ENCODE peak calls at places on chromosomes 13 and 19, in ten cellular contexts. U is esophagus squamous epithelium; G is iris pigment epithelial cell; D is stimulated activated CD8-positive, alpha-beta memory T cell treated with anti-CD3 and anti-CD28 coated beads, Interleukin-15, amount 100 ng/mL, for 24 hours; J is tibial nerve; R is neural progenitor cell; P is bronchial epithelial cell; B is MM.1S; L is stomach; X is mucosa of gallbladder. Q is an unnamed sample.
A peak's percentile ranks its signal among the peaks of the same experiment; 100 is the strongest.

GRCh38 chr13:113560645-113561416 is 23.7 kb upstream of the TFDP1 start:
- DNase-seq in R (no peak), B (no peak), D (no peak), L (peak; percentile 23), X (no peak), G (no peak), J (no peak), U (no peak), P (no peak), Q (no peak)

GRCh38 chr13:30307194-30307965 is at the start of gene KATNAL1:
- DNase-seq in D (peak; percentile 44), P (peak; percentile 12), G (peak; percentile 78), X (peak; percentile 62), J (peak; percentile 55), L (peak; percentile 68), R (peak; percentile 90), U (peak; percentile 10), B (peak; percentile 50), Q (peak; percentile 80)

GRCh38 chr13:21123956-21124355 is 52.4 kb downstream of the SKA3 start:
- DNase-seq in R (no peak), X (no peak), L (no peak), G (no peak), J (no peak), P (no peak), U (no peak), D (no peak), B (no peak), Q (no peak)

GRCh38 chr13:40152145-40152544 is 496.7 kb downstream of the COG6 start:
- DNase-seq in B (no peak), R (no peak), J (no peak), X (no peak), L (no peak), D (no peak), G (peak; percentile 95), P (peak; percentile 90), U (no peak), Q (no peak)

GRCh38 chr13:23723463-23723862 is 153.3 kb downstream of the TNFRSF19 start:
- DNase-seq in X (no peak), L (no peak), R (no peak), J (no peak), U (no peak), B (no peak), D (no peak), G (no peak), P (no peak), Q (no peak)

GRCh38 chr13:44605711-44606110 is 29.6 kb upstream of the TSC22D1 start:
- DNase-seq in J (no peak), R (no peak), X (no peak), P (no peak), U (no peak), G (no peak), L (no peak), B (no peak), D (no peak), Q (no peak)

GRCh38 chr13:95100525-95101121 is 200.6 kb downstream of the ABCC4 start:
- DNase-seq in R (peak; percentile 63), L (no peak), P (peak; percentile 98), G (no peak), D (no peak), B (no peak), J (no peak), X (no peak), U (no peak), Q (no peak)

GRCh38 chr19:19900124-19900523 is 622 bp upstream of the ZNF93 start:
- DNase-seq in R (no peak), L (no peak), P (peak; percentile 17), G (peak; percentile 70), B (no peak), X (no peak), U (no peak), J (no peak), D (no peak), Q (no peak)

GRCh38 chr13:24663089-24663395 is 17.2 kb upstream of the ATP12A start:
- DNase-seq in R (no peak), L (no peak), G (no peak), P (no peak), X (no peak), B (no peak), J (no peak), D (no peak), U (no peak), Q (no peak)

GRCh38 chr19:6613711-6614110 is 22.8 kb upstream of the CD70 start:
- DNase-seq in U (no peak), R (no peak), X (no peak), J (no peak), P (peak; percentile 88), B (no peak), L (no peak), D (no peak), G (peak; percentile 65), Q (no peak)

GRCh38 chr13:43095771-43096719 is 72.7 kb downstream of the DNAJC15 start:
- DNase-seq in D (no peak), U (no peak), L (no peak), P (no peak), R (no peak), G (peak; percentile 24), B (no peak), X (no peak), J (no peak), Q (no peak)

GRCh38 chr13:92805766-92806165 is 420.8 kb upstream of the GPC6 start:
- DNase-seq in B (no peak), D (no peak), L (no peak), P (no peak), J (no peak), G (no peak), X (no peak), U (no peak), R (no peak), Q (no peak)

GRCh38 chr13:30829145-30829544 is 76.9 kb upstream of the MEDAG start:
- DNase-seq in G (peak; percentile 69), R (no peak), P (peak; percentile 99), U (no peak), B (no peak), L (no peak), J (no peak), D (no peak), X (no peak), Q (no peak)

GRCh38 chr13:67204731-67205130 is 25.4 kb downstream of the PCDH9 start:
- DNase-seq in U (no peak), X (no peak), R (no peak), G (no peak), B (no peak), D (no peak), P (no peak), L (no peak), J (no peak), Q (no peak)

GRCh38 chr19:44356383-44357111 is at the start of gene ZNF112:
- DNase-seq in R (peak; percentile 94), L (peak; percentile 90), J (peak; percentile 82), G (peak; percentile 94), P (peak; percentile 93), X (peak; percentile 93), D (no peak), U (no peak), B (no peak), Q (peak; percentile 93)

GRCh38 chr19:518292-519231 is 11.3 kb downstream of the TPGS1 start:
- DNase-seq in B (no peak), P (no peak), D (no peak), G (no peak), X (no peak), J (no peak), U (no peak), R (peak; percentile 76), L (no peak), Q (no peak)

GRCh38 chr13:52879950-52880650 is 31.7 kb upstream of the PCDH8 start:
- DNase-seq in R (peak; percentile 44), D (no peak), J (no peak), U (no peak), B (no peak), G (no peak), L (no peak), P (no peak), X (no peak), Q (no peak)

GRCh38 chr19:4660181-4660791 is 9.9 kb downstream of the MYDGF start:
- DNase-seq in D (no peak), P (no peak), G (no peak), J (no peak), U (no peak), L (peak; percentile 45), X (no peak), B (peak; percentile 41), R (peak; percentile 58), Q (no peak)

GRCh38 chr13:99376924-99377323 is 69.7 kb upstream of the GPR183 start:
- DNase-seq in R (no peak), U (no peak), G (no peak), B (no peak), X (no peak), J (no peak), P (no peak), L (no peak), D (no peak), Q (no peak)

GRCh38 chr19:43675269-43675879 is 5.4 kb upstream of the PLAUR start:
- DNase-seq in X (peak; percentile 89), J (no peak), R (no peak), L (peak; percentile 84), G (peak; percentile 50), B (peak; percentile 53), D (no peak), U (no peak), P (peak; percentile 99), Q (no peak)

GRCh38 chr13:30796132-30796832 is 60.9 kb downstream of the ALOX5AP start:
- DNase-seq in P (peak; percentile 82), R (no peak), G (peak; percentile 74), L (no peak), X (no peak), J (no peak), D (no peak), U (no peak), B (no peak), Q (peak; percentile 48)

GRCh38 chr19:6914321-6914720 is 26.9 kb downstream of the ADGRE1 start:
- DNase-seq in B (no peak), D (no peak), L (no peak), U (no peak), X (no peak), J (no peak), G (no peak), R (no peak), P (no peak), Q (no peak)

GRCh38 chr19:18942692-18943091 is 1.7 kb upstream of the HOMER3 start:
- DNase-seq in G (no peak), D (no peak), B (no peak), X (no peak), P (no peak), R (no peak), U (no peak), L (no peak), J (no peak), Q (no peak)